ENCODE peak calls at places on chromosomes 2 and 18, in ten cellular contexts. E, I, Y, Z, B, V, C, R, N and X are unnamed samples.

GRCh38 chr2:100173907-100174525 is 31.6 kb upstream of the AFF3 start:
- DNase-seq in E (no peak), I (no peak), Y (peak; percentile 46), Z (no peak), B (no peak), V (no peak), C (no peak), R (no peak), N (no peak), X (peak; percentile 9)

GRCh38 chr2:174776223-174776622 is 12.0 kb upstream of the CHRNA1 start:
- DNase-seq in E (no peak), I (no peak), Y (peak; percentile 75), Z (no peak), B (no peak), V (no peak), C (no peak), R (no peak), N (no peak), X (no peak)

GRCh38 chr2:212441821-212442220 is 96.8 kb downstream of the ERBB4 start:
- DNase-seq in E (no peak), I (no peak), Y (no peak), Z (no peak), B (no peak), V (no peak), C (no peak), R (no peak), N (no peak), X (no peak)

GRCh38 chr2:202114798-202115197 is 41.7 kb downstream of the KIAA2012 start:
- DNase-seq in E (no peak), I (peak; percentile 52), Y (no peak), Z (no peak), B (no peak), V (no peak), C (no peak), R (no peak), N (no peak), X (no peak)

GRCh38 chr2:129779783-129780182 is 199.7 kb upstream of the RAB6C start:
- DNase-seq in E (no peak), I (no peak), Y (no peak), Z (no peak), B (no peak), V (no peak), C (no peak), R (no peak), N (no peak), X (no peak)

GRCh38 chr2:157326683-157327082 is 1.1 kb upstream of the ERMN start:
- DNase-seq in E (no peak), I (no peak), Y (no peak), Z (no peak), B (no peak), V (no peak), C (no peak), R (no peak), N (no peak), X (no peak)

GRCh38 chr18:12645264-12645663 is 12.6 kb downstream of the SPIRE1 start:
- DNase-seq in E (no peak), I (no peak), Y (peak; percentile 25), Z (no peak), B (no peak), V (no peak), C (no peak), R (no peak), N (no peak), X (no peak)

GRCh38 chr2:195257979-195258378 is 399.0 kb upstream of the SLC39A10 start:
- DNase-seq in E (no peak), I (no peak), Y (no peak), Z (no peak), B (no peak), V (no peak), C (no peak), R (no peak), N (no peak), X (no peak)

GRCh38 chr2:235836416-235837042 is 331.7 kb downstream of the GBX2 start:
- DNase-seq in E (peak; percentile 24), I (no peak), Y (no peak), Z (no peak), B (no peak), V (no peak), C (no peak), R (no peak), N (peak; percentile 16), X (no peak)

GRCh38 chr2:240219208-240219890 is 78.9 kb upstream of the OTOS start:
- DNase-seq in E (no peak), I (no peak), Y (no peak), Z (no peak), B (no peak), V (no peak), C (no peak), R (no peak), N (no peak), X (no peak)

GRCh38 chr2:241963223-241963622 is 93.7 kb downstream of the RTP5 start:
- DNase-seq in E (no peak), I (no peak), Y (peak; percentile 68), Z (no peak), B (no peak), V (no peak), C (no peak), R (no peak), N (no peak), X (no peak)

GRCh38 chr2:139805378-139805777 is 1025.2 kb upstream of the NXPH2 start:
- DNase-seq in E (no peak), I (no peak), Y (no peak), Z (no peak), B (no peak), V (no peak), C (no peak), R (no peak), N (no peak), X (no peak)

GRCh38 chr2:156005999-156006712 is 326.4 kb downstream of the NR4A2 start:
- DNase-seq in E (peak; percentile 23), I (no peak), Y (no peak), Z (no peak), B (no peak), V (peak; percentile 6), C (no peak), R (peak; percentile 2), N (no peak), X (no peak)

GRCh38 chr2:20584637-20585321 is 66.1 kb downstream of the HS1BP3 start:
- DNase-seq in E (peak; percentile 79), I (peak; percentile 98), Y (no peak), Z (no peak), B (no peak), V (peak; percentile 99), C (peak; percentile 24), R (peak; percentile 97), N (no peak), X (peak; percentile 91)

GRCh38 chr18:74803769-74804168 is 206.1 kb downstream of the ZNF407 start:
- DNase-seq in E (no peak), I (no peak), Y (no peak), Z (no peak), B (no peak), V (no peak), C (no peak), R (no peak), N (no peak), X (no peak)

GRCh38 chr2:241035818-241036396 is 37.5 kb downstream of the SNED1 start:
- DNase-seq in E (no peak), I (no peak), Y (peak; percentile 57), Z (no peak), B (peak; percentile 24), V (no peak), C (no peak), R (no peak), N (no peak), X (no peak)

GRCh38 chr2:31037058-31037457 is 101.2 kb downstream of the GALNT14 start:
- DNase-seq in E (no peak), I (no peak), Y (peak; percentile 44), Z (no peak), B (no peak), V (no peak), C (no peak), R (no peak), N (no peak), X (no peak)

GRCh38 chr18:46213295-46213694 is 109.1 kb downstream of the HAUS1 start:
- DNase-seq in E (peak; percentile 11), I (peak; percentile 10), Y (peak; percentile 61), Z (no peak), B (no peak), V (peak; percentile 18), C (no peak), R (no peak), N (no peak), X (no peak)

GRCh38 chr2:100126172-100126571 is 16.2 kb downstream of the AFF3 start:
- DNase-seq in E (no peak), I (no peak), Y (no peak), Z (no peak), B (no peak), V (no peak), C (no peak), R (no peak), N (no peak), X (peak; percentile 2)

GRCh38 chr2:151792589-151792988 is 35.6 kb downstream of the ARL5A start:
- DNase-seq in E (no peak), I (no peak), Y (no peak), Z (no peak), B (no peak), V (no peak), C (no peak), R (peak; percentile 15), N (no peak), X (no peak)

GRCh38 chr2:217795706-217796465 is 206.9 kb downstream of the TNS1 start:
- DNase-seq in E (no peak), I (no peak), Y (no peak), Z (no peak), B (no peak), V (no peak), C (peak; percentile 34), R (no peak), N (no peak), X (no peak)

GRCh38 chr18:78768221-78768620 is 211.4 kb upstream of the SALL3 start:
- DNase-seq in E (no peak), I (no peak), Y (no peak), Z (no peak), B (no peak), V (no peak), C (no peak), R (no peak), N (no peak), X (no peak)

GRCh38 chr2:2597712-2598111 is 266.6 kb upstream of the MYT1L start:
- DNase-seq in E (no peak), I (no peak), Y (no peak), Z (no peak), B (no peak), V (no peak), C (no peak), R (no peak), N (no peak), X (no peak)

GRCh38 chr2:165969227-165969626 is 15.7 kb upstream of the TTC21B start:
- DNase-seq in E (no peak), I (peak; percentile 17), Y (no peak), Z (no peak), B (no peak), V (no peak), C (no peak), R (no peak), N (no peak), X (no peak)

GRCh38 chr2:5803547-5803946 is 111.4 kb downstream of the SOX11 start:
- DNase-seq in E (no peak), I (no peak), Y (no peak), Z (no peak), B (no peak), V (no peak), C (no peak), R (peak; percentile 30), N (peak; percentile 23), X (peak; percentile 54)

GRCh38 chr2:67329951-67330350 is 67.2 kb upstream of the ETAA1 start:
- DNase-seq in E (no peak), I (no peak), Y (no peak), Z (no peak), B (no peak), V (no peak), C (no peak), R (no peak), N (no peak), X (no peak)

GRCh38 chr2:113158884-113159553 is 14.8 kb upstream of the PSD4 start:
- DNase-seq in E (no peak), I (peak; percentile 81), Y (no peak), Z (no peak), B (no peak), V (peak; percentile 17), C (no peak), R (no peak), N (no peak), X (no peak)

GRCh38 chr2:47089083-47089464 is 66.0 kb downstream of the STPG4 start:
- DNase-seq in E (peak; percentile 68), I (no peak), Y (no peak), Z (no peak), B (no peak), V (peak; percentile 52), C (no peak), R (no peak), N (no peak), X (no peak)